ENCODE peak calls at places on chromosomes 2 and 18, in six cellular contexts. Q, A, U, C, I and Z are unnamed samples.

GRCh38 chr18:79404567-79404910 is 8.8 kb downstream of the NFATC1 start:
- DNase-seq in I (no peak), C (no peak), Q (no peak), A (no peak), U (no peak), Z (peak; percentile 56)

GRCh38 chr2:216670266-216671080 is 24.9 kb downstream of the IGFBP5 start:
- DNase-seq in U (no peak), C (no peak), Q (no peak), A (no peak), I (no peak), Z (no peak)

GRCh38 chr2:149885468-149885867 is 297.9 kb upstream of the MMADHC start:
- DNase-seq in I (no peak), A (no peak), Q (no peak), C (no peak), U (no peak), Z (no peak)

GRCh38 chr2:27078267-27079194 is at the start of gene EMILIN1:
- DNase-seq in Q (peak; percentile 45), U (peak; percentile 96), A (peak; percentile 63), C (no peak), I (no peak), Z (no peak)

GRCh38 chr18:79926306-79926705 is 25.1 kb downstream of the SLC66A2 start:
- DNase-seq in I (no peak), A (no peak), C (no peak), U (no peak), Q (peak; percentile 18), Z (no peak)

GRCh38 chr2:149017116-149017985 is 21.1 kb upstream of the LYPD6B start:
- DNase-seq in I (peak; percentile 82), U (peak; percentile 75), Q (peak; percentile 86), A (peak; percentile 44), C (peak; percentile 49), Z (peak; percentile 70)

GRCh38 chr18:33854086-33854826 is 276.2 kb downstream of the ASXL3 start:
- DNase-seq in U (no peak), I (no peak), A (no peak), Q (no peak), C (no peak), Z (no peak)

GRCh38 chr18:9772847-9773677 is 65.0 kb downstream of the RAB31 start:
- DNase-seq in I (no peak), U (no peak), C (no peak), A (no peak), Q (no peak), Z (no peak)

GRCh38 chr18:457533-457932 is 43.0 kb downstream of the COLEC12 start:
- DNase-seq in Q (no peak), I (no peak), C (no peak), U (peak; percentile 56), A (no peak), Z (no peak)

GRCh38 chr18:48680339-48680738 is 141.5 kb downstream of the CTIF start:
- DNase-seq in U (no peak), A (peak; percentile 21), I (no peak), Q (no peak), C (no peak), Z (peak; percentile 48)

GRCh38 chr2:70820499-70820898 is at the start of gene CLEC4F:
- DNase-seq in Q (no peak), C (no peak), A (no peak), I (no peak), U (no peak), Z (no peak)

GRCh38 chr2:28956890-28957289 is 24.2 kb upstream of the TOGARAM2 start:
- DNase-seq in A (no peak), U (peak; percentile 39), Q (no peak), I (no peak), C (no peak), Z (no peak)

GRCh38 chr18:74281011-74281638 is 10.6 kb downstream of the CYB5A start:
- DNase-seq in A (no peak), Q (no peak), C (no peak), I (no peak), U (no peak), Z (no peak)

GRCh38 chr2:237474931-237475703 is 11.9 kb upstream of the MLPH start:
- DNase-seq in Q (peak; percentile 88), U (peak; percentile 76), C (peak; percentile 71), I (peak; percentile 83), A (peak; percentile 73), Z (peak; percentile 88)

GRCh38 chr2:174337337-174338154 is 2.8 kb downstream of the SP9 start:
- DNase-seq in I (peak; percentile 40), A (no peak), Q (no peak), C (no peak), U (no peak), Z (no peak)

GRCh38 chr18:77081387-77081773 is 51.2 kb downstream of the MBP start:
- DNase-seq in I (no peak), C (no peak), Q (no peak), A (no peak), U (peak; percentile 94), Z (no peak)

GRCh38 chr2:204264068-204264693 is 281.1 kb upstream of the PARD3B start:
- DNase-seq in U (no peak), I (no peak), Q (no peak), A (no peak), C (no peak), Z (no peak)

GRCh38 chr2:207008105-207008990 is 69.0 kb downstream of the CPO start:
- DNase-seq in C (no peak), I (no peak), Q (no peak), U (peak; percentile 35), A (peak; percentile 0), Z (no peak)

GRCh38 chr2:176088048-176088936 is 4.2 kb upstream of the HOXD13 start:
- DNase-seq in C (no peak), A (no peak), U (peak; percentile 32), Q (peak; percentile 54), I (no peak), Z (peak; percentile 77)

GRCh38 chr18:47036298-47036874 is 965 bp upstream of the ELOA2 start:
- DNase-seq in C (peak; percentile 13), U (peak; percentile 59), Q (no peak), I (no peak), A (no peak), Z (no peak)

GRCh38 chr2:217618744-217619143 is 384.1 kb downstream of the TNS1 start:
- DNase-seq in C (no peak), U (no peak), Q (no peak), I (no peak), A (no peak), Z (no peak)

GRCh38 chr2:17538022-17538843 is 2.3 kb upstream of the VSNL1 start:
- DNase-seq in I (no peak), A (no peak), U (peak; percentile 23), Q (no peak), C (no peak), Z (no peak)

GRCh38 chr2:204825054-204825453 is 279.8 kb downstream of the PARD3B start:
- DNase-seq in Q (no peak), C (no peak), U (no peak), A (no peak), I (no peak), Z (no peak)

GRCh38 chr18:78754311-78755043 is 225.1 kb upstream of the SALL3 start:
- DNase-seq in A (no peak), C (no peak), U (no peak), Q (peak; percentile 16), I (no peak), Z (no peak)

GRCh38 chr18:58584219-58585127 is 44.4 kb downstream of the ALPK2 start:
- DNase-seq in Q (no peak), C (no peak), I (no peak), A (no peak), U (peak; percentile 56), Z (no peak)

GRCh38 chr2:8424997-8425900 is 256.6 kb upstream of the ID2 start:
- DNase-seq in C (no peak), Q (no peak), I (peak; percentile 26), U (no peak), A (no peak), Z (no peak)

GRCh38 chr2:55302241-55302640 is 33.2 kb upstream of the MTIF2 start:
- DNase-seq in U (no peak), C (no peak), Q (no peak), I (no peak), A (no peak), Z (no peak)

GRCh38 chr2:141384676-141385075 is 746.1 kb downstream of the LRP1B start:
- DNase-seq in Q (no peak), C (no peak), U (peak; percentile 12), I (no peak), A (no peak), Z (no peak)

GRCh38 chr2:150133623-150134022 is 353.8 kb downstream of the RND3 start:
- DNase-seq in U (peak; percentile 95), Q (no peak), I (no peak), C (peak; percentile 79), A (no peak), Z (no peak)

GRCh38 chr2:64327510-64328414 is 126.2 kb upstream of the LGALSL start:
- DNase-seq in Q (no peak), A (peak; percentile 60), I (peak; percentile 69), C (no peak), U (peak; percentile 16), Z (peak; percentile 58)

GRCh38 chr2:196983934-196984333 is 57.4 kb upstream of the PGAP1 start:
- DNase-seq in C (no peak), I (no peak), U (peak; percentile 78), Q (no peak), A (no peak), Z (no peak)

GRCh38 chr18:13137041-13137938 is 81.3 kb upstream of the LDLRAD4 start:
- DNase-seq in U (no peak), C (no peak), Q (peak; percentile 37), I (peak; percentile 52), A (no peak), Z (peak; percentile 73)

GRCh38 chr2:217459675-217460405 is 543.0 kb downstream of the TNS1 start:
- DNase-seq in Q (no peak), I (no peak), C (no peak), U (no peak), A (no peak), Z (no peak)

GRCh38 chr2:101140978-101141655 is 10.1 kb downstream of the TBC1D8 start:
- DNase-seq in Q (no peak), I (no peak), C (no peak), A (no peak), U (peak; percentile 45), Z (no peak)

GRCh38 chr2:172093416-172094318 is 8.4 kb downstream of the DLX1 start:
- DNase-seq in I (no peak), A (no peak), C (no peak), U (no peak), Q (no peak), Z (no peak)

GRCh38 chr2:102294802-102295489 is 16.4 kb upstream of the IL1RL1 start:
- DNase-seq in I (no peak), A (no peak), C (no peak), Q (no peak), U (peak; percentile 65), Z (no peak)

GRCh38 chr2:10120938-10121574 is 1.5 kb upstream of the RRM2 start:
- DNase-seq in A (no peak), U (peak; percentile 43), I (no peak), C (no peak), Q (no peak), Z (no peak)